ENCODE peak calls at places on chromosomes 1 and 21, in seven cellular contexts. A is CD4-positive, alpha-beta memory T cell; Z is CD8-positive, alpha-beta T cell; H is HCT116; E is endodermal cell; M is astrocyte of the cerebellum; G is tibial artery. Y is an unnamed sample.

GRCh38 chr1:63867429-63868176 is 93.8 kb downstream of the ROR1 start:
- DNase-seq in E (no peak), H (no peak), A (no peak), M (no peak), Z (no peak), G (no peak), Y (no peak)

GRCh38 chr1:6614953-6615785 is 1.6 kb downstream of the PHF13 start:
- DNase-seq in E (peak; percentile 64), M (no peak), H (no peak), Z (no peak), A (no peak), G (no peak), Y (no peak)

GRCh38 chr21:39300587-39300986 is 12.8 kb downstream of the BRWD1 start:
- DNase-seq in M (no peak), G (no peak), E (no peak), Z (no peak), A (no peak), H (no peak), Y (no peak)

GRCh38 chr21:37061926-37062591 is 10.8 kb downstream of the PIGP start:
- DNase-seq in H (no peak), G (no peak), A (no peak), E (no peak), Z (no peak), M (peak; percentile 76), Y (no peak)

GRCh38 chr21:25790122-25790951 is 55.6 kb downstream of the GABPA start:
- DNase-seq in E (peak; percentile 63), H (peak; percentile 34), A (peak; percentile 17), G (no peak), M (peak; percentile 16), Z (no peak), Y (no peak)

GRCh38 chr1:103106426-103107321 is 1.6 kb downstream of the COL11A1 start:
- DNase-seq in M (peak; percentile 49), A (no peak), E (peak; percentile 83), Z (no peak), H (peak; percentile 0), G (peak; percentile 28), Y (no peak)

GRCh38 chr1:153535664-153536585 is at the start of gene S100A6:
- DNase-seq in M (peak; percentile 42), H (peak; percentile 72), A (peak; percentile 87), Z (peak; percentile 88), E (peak; percentile 68), G (peak; percentile 92), Y (peak; percentile 87)

GRCh38 chr1:243917177-243917862 is 67.3 kb upstream of the AKT3 start:
- DNase-seq in Z (no peak), H (no peak), M (peak; percentile 34), A (peak; percentile 11), E (peak; percentile 86), G (no peak), Y (peak; percentile 21)

GRCh38 chr1:182784556-182785171 is 4.9 kb upstream of the NPL start:
- DNase-seq in A (peak; percentile 49), Z (no peak), G (no peak), E (no peak), M (peak; percentile 19), H (peak; percentile 28), Y (no peak)

GRCh38 chr1:177122869-177123268 is 41.6 kb downstream of the ASTN1 start:
- DNase-seq in G (no peak), A (no peak), Z (no peak), H (no peak), M (no peak), E (no peak), Y (no peak)

GRCh38 chr1:181490740-181491712 is 7.7 kb downstream of the CACNA1E start:
- DNase-seq in Z (no peak), H (no peak), E (peak; percentile 3), A (no peak), M (no peak), G (no peak), Y (no peak)

GRCh38 chr1:154955039-154955717 is 721 bp downstream of the PBXIP1 start:
- DNase-seq in G (peak; percentile 55), M (no peak), A (peak; percentile 99), H (no peak), Z (peak; percentile 94), E (peak; percentile 81), Y (no peak)

DNA sequence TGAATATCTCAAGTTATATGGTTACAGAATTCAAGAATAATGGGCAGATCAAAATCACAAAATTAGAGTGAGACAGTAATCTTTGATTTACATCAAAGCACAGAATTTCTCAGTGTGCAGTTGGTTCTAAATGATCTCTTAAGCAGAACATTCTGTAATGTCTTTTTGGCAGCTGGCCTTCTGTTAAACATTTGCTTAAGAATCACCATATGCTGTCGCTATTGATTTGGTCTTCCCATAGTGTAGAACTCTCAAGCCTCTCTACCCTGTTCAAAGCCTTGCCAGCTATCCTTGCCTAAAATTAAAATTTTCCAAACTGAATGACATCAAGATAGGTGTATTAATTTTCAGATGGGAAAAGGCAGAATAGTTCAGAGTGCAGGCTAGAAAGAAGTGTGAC is 38.9 kb upstream of the ERO1B start:
- DNase-seq in Z (no peak), A (no peak), M (no peak), G (no peak), H (no peak), E (no peak), Y (no peak)
- H3K4me3 ChIP-seq in Z (no peak overlapping the region), A (no peak overlapping the region), M (no peak overlapping the region), G (no peak overlapping the region), H (no peak overlapping the region), E (no peak overlapping the region), Y (no peak overlapping the region)

GRCh38 chr21:26965091-26965566 is 1.8 kb downstream of the ADAMTS5 start:
- DNase-seq in Z (no peak), H (no peak), E (no peak), G (no peak), A (no peak), M (no peak), Y (no peak)
- H3K4me3 ChIP-seq in Z (no peak overlapping the region), H (no peak overlapping the region), E (no peak overlapping the region), G (peak overlapping the region; percentile 62), A (no peak overlapping the region), M (peak overlapping the region; percentile 61), Y (peak overlapping the region; percentile 76)

GRCh38 chr1:111127923-111128643 is 11.8 kb downstream of the DRAM2 start:
- DNase-seq in Z (no peak), G (no peak), H (no peak), M (no peak), E (no peak), A (no peak), Y (no peak)

GRCh38 chr1:111131693-111132092 is 8.2 kb downstream of the DRAM2 start:
- DNase-seq in G (no peak), E (no peak), H (no peak), M (no peak), A (no peak), Z (no peak), Y (no peak)

DNA sequence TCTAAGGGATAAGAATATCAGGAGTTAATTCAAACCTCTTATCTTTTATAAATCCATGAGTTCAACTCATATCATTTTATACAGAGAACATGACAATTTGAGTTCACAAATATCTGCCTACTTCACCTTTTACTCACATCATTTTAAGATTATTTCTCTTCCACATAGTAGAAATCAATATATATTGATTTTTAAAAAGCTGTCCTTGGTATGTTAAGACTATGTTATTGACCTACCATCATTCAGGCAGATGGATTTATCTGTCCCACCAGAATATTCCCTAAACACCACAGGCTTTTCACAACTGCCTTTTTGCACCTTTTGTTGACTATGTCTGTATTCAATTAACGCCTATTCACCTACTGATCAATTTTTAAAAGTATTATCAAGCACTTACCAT is 13.5 kb downstream of the DRAM2 start:
- DNase-seq in H (no peak), E (no peak), A (no peak), M (no peak), G (no peak), Z (no peak), Y (no peak)
- H3K4me3 ChIP-seq in H (no peak overlapping the region), E (no peak overlapping the region), A (no peak overlapping the region), M (no peak overlapping the region), G (no peak overlapping the region), Z (no peak overlapping the region), Y (no peak overlapping the region)

GRCh38 chr1:41365320-41365633 is 4.0 kb downstream of the FOXO6 start:
- DNase-seq in E (no peak), M (no peak), Z (no peak), H (no peak), G (no peak), A (no peak), Y (no peak)

GRCh38 chr1:41367102-41367537 is 5.9 kb downstream of the FOXO6 start:
- DNase-seq in G (no peak), M (no peak), H (no peak), A (no peak), E (no peak), Z (no peak), Y (no peak)

GRCh38 chr1:41364444-41365319 is 3.4 kb downstream of the FOXO6 start:
- DNase-seq in G (no peak), Z (no peak), E (no peak), M (no peak), H (no peak), A (no peak), Y (no peak)

GRCh38 chr1:41366428-41367101 is 5.3 kb downstream of the FOXO6 start:
- DNase-seq in A (peak; percentile 51), M (no peak), Z (peak; percentile 45), G (no peak), E (no peak), H (no peak), Y (no peak)

GRCh38 chr1:41365772-41366427 is 4.7 kb downstream of the FOXO6 start:
- DNase-seq in M (no peak), H (no peak), Z (no peak), G (no peak), A (no peak), E (peak; percentile 71), Y (no peak)
- H3K4me3 ChIP-seq in M (no peak overlapping the region), H (no peak overlapping the region), Z (peak overlapping the region; percentile 33), G (peak overlapping the region; percentile 44), A (no peak overlapping the region), E (no peak overlapping the region), Y (peak overlapping the region; percentile 64)

GRCh38 chr1:37793773-37794371 is at the start of gene MANEAL:
- DNase-seq in Z (peak; percentile 26), A (peak; percentile 21), H (peak; percentile 33), E (peak; percentile 80), G (peak; percentile 23), M (no peak), Y (peak; percentile 32)

GRCh38 chr1:37795340-37796110 is 1.9 kb downstream of the MANEAL start:
- DNase-seq in E (peak; percentile 95), Z (peak; percentile 41), A (peak; percentile 39), M (no peak), H (no peak), G (no peak), Y (peak; percentile 53)

GRCh38 chr1:37794372-37795339 is 1.0 kb downstream of the MANEAL start:
- DNase-seq in G (no peak), H (no peak), Z (no peak), E (peak; percentile 62), A (no peak), M (no peak), Y (no peak)

GRCh38 chr1:37797750-37798345 is 4.2 kb downstream of the MANEAL start:
- DNase-seq in G (no peak), E (no peak), H (no peak), A (no peak), Z (no peak), M (peak; percentile 43), Y (no peak)

GRCh38 chr1:37792943-37793686 is 532 bp upstream of the MANEAL start:
- DNase-seq in A (no peak), E (peak; percentile 56), M (no peak), G (no peak), Z (no peak), H (no peak), Y (no peak)
- H3K4me3 ChIP-seq in A (no peak overlapping the region), E (no peak overlapping the region), M (no peak overlapping the region), G (peak overlapping the region; percentile 55), Z (no peak overlapping the region), H (peak overlapping the region; percentile 42), Y (peak overlapping the region; percentile 72)

GRCh38 chr1:112855152-112855836 is 100.7 kb downstream of the SLC16A1 start:
- DNase-seq in A (no peak), E (no peak), H (no peak), G (no peak), Z (no peak), M (no peak), Y (no peak)
- H3K4me3 ChIP-seq in A (no peak overlapping the region), E (no peak overlapping the region), H (no peak overlapping the region), G (no peak overlapping the region), Z (no peak overlapping the region), M (peak overlapping the region; percentile 27), Y (peak overlapping the region; percentile 58)

Y was measured in left ventricle myocardium inferior.